ENCODE peak calls at places on chromosomes 4 and X, in seven cellular contexts. P is AG09319, T is omental fat pad, Q is NCI-H2029, B is non-pigmented ciliary epithelial cell, X is brain microvascular endothelial cell, Z is posterior vena cava. O is an unnamed sample.

GRCh38 chr4:112700679-112701078 is 63.7 kb downstream of the LARP7 start:
- DNase-seq in Q (no peak), Z (no peak), X (no peak), T (no peak), P (no peak), B (no peak), O (no peak)

GRCh38 chr4:177077095-177077494 is 232.6 kb upstream of the NEIL3 start:
- DNase-seq in Q (no peak), B (no peak), T (no peak), Z (no peak), P (no peak), X (no peak), O (no peak)

GRCh38 chr4:2449511-2450392 is 19.2 kb upstream of the RNF4 start:
- DNase-seq in Q (no peak), P (no peak), T (no peak), Z (peak; percentile 72), X (no peak), B (no peak), O (no peak)

GRCh38 chrX:107561468-107562215 is 66.7 kb upstream of the PRPS1 start:
- DNase-seq in B (no peak), X (peak; percentile 17), P (no peak), Z (no peak), T (no peak), Q (no peak), O (no peak)

GRCh38 chr4:183492791-183493221 is 12.1 kb upstream of the ING2 start:
- DNase-seq in Z (no peak), B (no peak), X (peak; percentile 40), T (no peak), P (peak; percentile 50), Q (no peak), O (peak; percentile 54)

GRCh38 chr4:108828620-108829019 is 65.8 kb upstream of the ETNPPL start:
- DNase-seq in T (no peak), Z (no peak), X (no peak), P (no peak), B (no peak), Q (no peak), O (no peak)

GRCh38 chrX:110310896-110311295 is 7.0 kb downstream of the AMMECR1 start:
- DNase-seq in Q (no peak), X (no peak), T (no peak), Z (no peak), P (no peak), B (no peak), O (no peak)

GRCh38 chr4:113106076-113106475 is 56.6 kb downstream of the ANK2 start:
- DNase-seq in Q (no peak), Z (no peak), T (no peak), B (peak; percentile 27), X (peak; percentile 22), P (peak; percentile 10), O (peak; percentile 37)

GRCh38 chr4:183171484-183172267 is 72.6 kb downstream of the WWC2 start:
- DNase-seq in Z (no peak), X (no peak), T (no peak), P (no peak), B (no peak), Q (no peak), O (no peak)

GRCh38 chr4:23876418-23877089 is 13.3 kb downstream of the PPARGC1A start:
- DNase-seq in P (no peak), X (no peak), Q (no peak), Z (no peak), T (no peak), B (no peak), O (no peak)

GRCh38 chr4:173182403-173182802 is 13.8 kb downstream of the GALNT7 start:
- DNase-seq in P (no peak), B (peak; percentile 67), Q (no peak), T (peak; percentile 42), Z (no peak), X (peak; percentile 86), O (peak; percentile 79)

GRCh38 chrX:13647709-13648212 is 5.2 kb upstream of the TCEANC start:
- DNase-seq in P (no peak), X (peak; percentile 83), B (no peak), Q (peak; percentile 2), Z (peak; percentile 82), T (peak; percentile 71), O (peak; percentile 93)

GRCh38 chrX:16836371-16836770 is 33.8 kb downstream of the RBBP7 start:
- DNase-seq in X (no peak), T (no peak), P (no peak), B (no peak), Q (no peak), Z (no peak), O (peak; percentile 15)

GRCh38 chr4:186725422-186726149 is 1.9 kb upstream of the FAT1 start:
- DNase-seq in B (no peak), Q (peak; percentile 35), X (peak; percentile 83), Z (peak; percentile 90), P (no peak), T (peak; percentile 53), O (peak; percentile 66)

GRCh38 chr4:8393593-8394038 is 46.9 kb downstream of the ACOX3 start:
- DNase-seq in Q (no peak), X (peak; percentile 95), P (peak; percentile 94), T (no peak), B (peak; percentile 94), Z (no peak), O (peak; percentile 96)

GRCh38 chrX:119916310-119916709 is 20.6 kb downstream of the AKAP14 start:
- DNase-seq in Q (no peak), B (no peak), X (no peak), T (no peak), Z (peak; percentile 17), P (no peak), O (no peak)

GRCh38 chrX:13659057-13659456 is 6.1 kb downstream of the TCEANC start:
- DNase-seq in B (no peak), X (peak; percentile 19), T (no peak), Z (no peak), P (peak; percentile 8), Q (no peak), O (no peak)

GRCh38 chrX:69015156-69015555 is 150.1 kb downstream of the PJA1 start:
- DNase-seq in P (no peak), B (no peak), Q (no peak), X (no peak), T (peak; percentile 21), Z (no peak), O (no peak)

GRCh38 chrX:53288173-53288572 is 6.8 kb upstream of the IQSEC2 start:
- DNase-seq in P (no peak), T (no peak), Q (peak; percentile 15), X (peak; percentile 6), B (no peak), Z (no peak), O (no peak)

GRCh38 chr4:142336251-142336934 is 509.7 kb downstream of the INPP4B start:
- DNase-seq in Z (no peak), Q (no peak), X (no peak), P (no peak), B (no peak), T (no peak), O (no peak)

GRCh38 chr4:1011022-1011694 is at the start of gene FGFRL1:
- DNase-seq in Z (peak; percentile 97), B (no peak), P (peak; percentile 63), X (peak; percentile 71), Q (peak; percentile 40), T (peak; percentile 82), O (peak; percentile 67)

GRCh38 chrX:65706041-65706828 is 38.8 kb downstream of the MSN start:
- DNase-seq in T (no peak), Q (peak; percentile 49), Z (no peak), B (no peak), P (no peak), X (peak; percentile 46), O (peak; percentile 96)

O was measured in A172.